ENCODE peak calls at places on chromosomes 2 and 18, in eight cellular contexts. One of them, this sample, is unnamed.

GRCh38 chr18:37778417-37779165 is 213.0 kb upstream of the CELF4 start:
- DNase-seq in amniotic stem cell: no peak
- DNase-seq in kidney tubule cell: peak
- DNase-seq in HT-29: peak
- DNase-seq in GM23248: peak
- DNase-seq in skeletal muscle cell: no peak
- DNase-seq in activated CD4-positive, CD25-positive, alpha-beta regulatory T cell treated with anti-CD3 and anti-CD28 coated beads, Interleukin-2, amount 50 U/mL, for 72 hours: peak
- DNase-seq in effector CD4-positive, alpha-beta T cell: no peak
- DNase-seq in this sample: peak

GRCh38 chr2:210955591-210955990 is 399.2 kb downstream of the CPS1 start:
- DNase-seq in amniotic stem cell: peak
- DNase-seq in skeletal muscle cell: no peak
- DNase-seq in effector CD4-positive, alpha-beta T cell: no peak
- DNase-seq in activated CD4-positive, CD25-positive, alpha-beta regulatory T cell treated with anti-CD3 and anti-CD28 coated beads, Interleukin-2, amount 50 U/mL, for 72 hours: no peak
- DNase-seq in GM23248: peak
- DNase-seq in HT-29: no peak
- DNase-seq in kidney tubule cell: peak
- DNase-seq in this sample: no peak

GRCh38 chr2:146697307-146697706 is 1147.5 kb upstream of the ACVR2A start:
- DNase-seq in effector CD4-positive, alpha-beta T cell: no peak
- DNase-seq in kidney tubule cell: no peak
- DNase-seq in skeletal muscle cell: no peak
- DNase-seq in amniotic stem cell: no peak
- DNase-seq in activated CD4-positive, CD25-positive, alpha-beta regulatory T cell treated with anti-CD3 and anti-CD28 coated beads, Interleukin-2, amount 50 U/mL, for 72 hours: no peak
- DNase-seq in HT-29: no peak
- DNase-seq in GM23248: no peak
- DNase-seq in this sample: no peak

GRCh38 chr2:8528863-8529262 is 153.0 kb upstream of the ID2 start:
- DNase-seq in skeletal muscle cell: no peak
- DNase-seq in amniotic stem cell: no peak
- DNase-seq in activated CD4-positive, CD25-positive, alpha-beta regulatory T cell treated with anti-CD3 and anti-CD28 coated beads, Interleukin-2, amount 50 U/mL, for 72 hours: no peak
- DNase-seq in kidney tubule cell: no peak
- DNase-seq in HT-29: no peak
- DNase-seq in effector CD4-positive, alpha-beta T cell: no peak
- DNase-seq in GM23248: no peak
- DNase-seq in this sample: no peak

GRCh38 chr2:134581877-134582546 is 136.8 kb downstream of the TMEM163 start:
- DNase-seq in skeletal muscle cell: no peak
- DNase-seq in activated CD4-positive, CD25-positive, alpha-beta regulatory T cell treated with anti-CD3 and anti-CD28 coated beads, Interleukin-2, amount 50 U/mL, for 72 hours: no peak
- DNase-seq in GM23248: no peak
- DNase-seq in kidney tubule cell: peak
- DNase-seq in amniotic stem cell: no peak
- DNase-seq in effector CD4-positive, alpha-beta T cell: no peak
- DNase-seq in HT-29: no peak
- DNase-seq in this sample: no peak

GRCh38 chr18:12048827-12049175 is 44.8 kb upstream of the ANKRD62 start:
- DNase-seq in HT-29: no peak
- DNase-seq in GM23248: peak
- DNase-seq in skeletal muscle cell: no peak
- DNase-seq in amniotic stem cell: no peak
- DNase-seq in kidney tubule cell: peak
- DNase-seq in activated CD4-positive, CD25-positive, alpha-beta regulatory T cell treated with anti-CD3 and anti-CD28 coated beads, Interleukin-2, amount 50 U/mL, for 72 hours: no peak
- DNase-seq in effector CD4-positive, alpha-beta T cell: no peak
- DNase-seq in this sample: no peak

GRCh38 chr2:72103161-72103560 is 44.5 kb downstream of the CYP26B1 start:
- DNase-seq in activated CD4-positive, CD25-positive, alpha-beta regulatory T cell treated with anti-CD3 and anti-CD28 coated beads, Interleukin-2, amount 50 U/mL, for 72 hours: no peak
- DNase-seq in kidney tubule cell: no peak
- DNase-seq in GM23248: no peak
- DNase-seq in HT-29: no peak
- DNase-seq in effector CD4-positive, alpha-beta T cell: no peak
- DNase-seq in amniotic stem cell: no peak
- DNase-seq in skeletal muscle cell: no peak
- DNase-seq in this sample: no peak

GRCh38 chr2:158191569-158191968 is 89.9 kb downstream of the UPP2 start:
- DNase-seq in activated CD4-positive, CD25-positive, alpha-beta regulatory T cell treated with anti-CD3 and anti-CD28 coated beads, Interleukin-2, amount 50 U/mL, for 72 hours: no peak
- DNase-seq in kidney tubule cell: peak
- DNase-seq in HT-29: no peak
- DNase-seq in skeletal muscle cell: no peak
- DNase-seq in amniotic stem cell: no peak
- DNase-seq in GM23248: no peak
- DNase-seq in effector CD4-positive, alpha-beta T cell: no peak
- DNase-seq in this sample: no peak

GRCh38 chr2:44836174-44836573 is 105.3 kb upstream of the SIX3 start:
- DNase-seq in GM23248: no peak
- DNase-seq in activated CD4-positive, CD25-positive, alpha-beta regulatory T cell treated with anti-CD3 and anti-CD28 coated beads, Interleukin-2, amount 50 U/mL, for 72 hours: no peak
- DNase-seq in kidney tubule cell: peak
- DNase-seq in effector CD4-positive, alpha-beta T cell: no peak
- DNase-seq in skeletal muscle cell: no peak
- DNase-seq in HT-29: no peak
- DNase-seq in amniotic stem cell: no peak
- DNase-seq in this sample: no peak

GRCh38 chr2:121613774-121614173 is 35.5 kb downstream of the CLASP1 start:
- DNase-seq in HT-29: no peak
- DNase-seq in kidney tubule cell: peak
- DNase-seq in GM23248: no peak
- DNase-seq in amniotic stem cell: no peak
- DNase-seq in skeletal muscle cell: no peak
- DNase-seq in activated CD4-positive, CD25-positive, alpha-beta regulatory T cell treated with anti-CD3 and anti-CD28 coated beads, Interleukin-2, amount 50 U/mL, for 72 hours: no peak
- DNase-seq in effector CD4-positive, alpha-beta T cell: no peak
- DNase-seq in this sample: no peak

GRCh38 chr18:48238636-48239035 is 170.5 kb downstream of the ZBTB7C start:
- DNase-seq in skeletal muscle cell: no peak
- DNase-seq in activated CD4-positive, CD25-positive, alpha-beta regulatory T cell treated with anti-CD3 and anti-CD28 coated beads, Interleukin-2, amount 50 U/mL, for 72 hours: no peak
- DNase-seq in GM23248: no peak
- DNase-seq in HT-29: peak
- DNase-seq in kidney tubule cell: no peak
- DNase-seq in amniotic stem cell: no peak
- DNase-seq in effector CD4-positive, alpha-beta T cell: no peak
- DNase-seq in this sample: no peak

GRCh38 chr2:155404433-155405002 is 706.0 kb downstream of the KCNJ3 start:
- DNase-seq in activated CD4-positive, CD25-positive, alpha-beta regulatory T cell treated with anti-CD3 and anti-CD28 coated beads, Interleukin-2, amount 50 U/mL, for 72 hours: no peak
- DNase-seq in amniotic stem cell: no peak
- DNase-seq in HT-29: no peak
- DNase-seq in skeletal muscle cell: no peak
- DNase-seq in kidney tubule cell: no peak
- DNase-seq in GM23248: no peak
- DNase-seq in effector CD4-positive, alpha-beta T cell: no peak
- DNase-seq in this sample: no peak

GRCh38 chr2:84338069-84338468 is 121.0 kb downstream of the SUCLG1 start:
- DNase-seq in effector CD4-positive, alpha-beta T cell: no peak
- DNase-seq in kidney tubule cell: no peak
- DNase-seq in GM23248: peak
- DNase-seq in skeletal muscle cell: no peak
- DNase-seq in HT-29: no peak
- DNase-seq in amniotic stem cell: no peak
- DNase-seq in activated CD4-positive, CD25-positive, alpha-beta regulatory T cell treated with anti-CD3 and anti-CD28 coated beads, Interleukin-2, amount 50 U/mL, for 72 hours: no peak
- DNase-seq in this sample: no peak

GRCh38 chr2:23954325-23955014 is 14.2 kb downstream of the UBXN2A start:
- DNase-seq in GM23248: peak
- DNase-seq in amniotic stem cell: no peak
- DNase-seq in activated CD4-positive, CD25-positive, alpha-beta regulatory T cell treated with anti-CD3 and anti-CD28 coated beads, Interleukin-2, amount 50 U/mL, for 72 hours: no peak
- DNase-seq in HT-29: no peak
- DNase-seq in kidney tubule cell: no peak
- DNase-seq in effector CD4-positive, alpha-beta T cell: no peak
- DNase-seq in skeletal muscle cell: no peak
- DNase-seq in this sample: no peak

GRCh38 chr2:37344453-37345361 is at the start of gene QPCT:
- DNase-seq in activated CD4-positive, CD25-positive, alpha-beta regulatory T cell treated with anti-CD3 and anti-CD28 coated beads, Interleukin-2, amount 50 U/mL, for 72 hours: peak
- DNase-seq in kidney tubule cell: peak
- DNase-seq in amniotic stem cell: no peak
- DNase-seq in skeletal muscle cell: no peak
- DNase-seq in effector CD4-positive, alpha-beta T cell: peak
- DNase-seq in GM23248: peak
- DNase-seq in HT-29: peak
- DNase-seq in this sample: peak

GRCh38 chr2:132477962-132478361 is 61.4 kb downstream of the GPR39 start:
- DNase-seq in effector CD4-positive, alpha-beta T cell: no peak
- DNase-seq in skeletal muscle cell: peak
- DNase-seq in GM23248: peak
- DNase-seq in amniotic stem cell: no peak
- DNase-seq in kidney tubule cell: no peak
- DNase-seq in activated CD4-positive, CD25-positive, alpha-beta regulatory T cell treated with anti-CD3 and anti-CD28 coated beads, Interleukin-2, amount 50 U/mL, for 72 hours: no peak
- DNase-seq in HT-29: no peak
- DNase-seq in this sample: no peak

GRCh38 chr18:63590368-63590767 is 3.2 kb downstream of the SERPINB13 start:
- DNase-seq in effector CD4-positive, alpha-beta T cell: no peak
- DNase-seq in GM23248: peak
- DNase-seq in skeletal muscle cell: peak
- DNase-seq in HT-29: no peak
- DNase-seq in activated CD4-positive, CD25-positive, alpha-beta regulatory T cell treated with anti-CD3 and anti-CD28 coated beads, Interleukin-2, amount 50 U/mL, for 72 hours: no peak
- DNase-seq in amniotic stem cell: no peak
- DNase-seq in kidney tubule cell: peak
- DNase-seq in this sample: no peak

GRCh38 chr2:134228493-134228903 is 25.4 kb upstream of the MGAT5 start:
- DNase-seq in kidney tubule cell: peak
- DNase-seq in HT-29: peak
- DNase-seq in GM23248: no peak
- DNase-seq in activated CD4-positive, CD25-positive, alpha-beta regulatory T cell treated with anti-CD3 and anti-CD28 coated beads, Interleukin-2, amount 50 U/mL, for 72 hours: no peak
- DNase-seq in effector CD4-positive, alpha-beta T cell: no peak
- DNase-seq in skeletal muscle cell: no peak
- DNase-seq in amniotic stem cell: no peak
- DNase-seq in this sample: no peak

GRCh38 chr2:42847596-42848151 is 55.3 kb upstream of the HAAO start:
- DNase-seq in skeletal muscle cell: no peak
- DNase-seq in amniotic stem cell: no peak
- DNase-seq in kidney tubule cell: no peak
- DNase-seq in effector CD4-positive, alpha-beta T cell: no peak
- DNase-seq in HT-29: no peak
- DNase-seq in GM23248: no peak
- DNase-seq in activated CD4-positive, CD25-positive, alpha-beta regulatory T cell treated with anti-CD3 and anti-CD28 coated beads, Interleukin-2, amount 50 U/mL, for 72 hours: no peak
- DNase-seq in this sample: no peak

GRCh38 chr18:40485318-40485717 is 1469.7 kb upstream of the PIK3C3 start:
- DNase-seq in kidney tubule cell: peak
- DNase-seq in HT-29: no peak
- DNase-seq in activated CD4-positive, CD25-positive, alpha-beta regulatory T cell treated with anti-CD3 and anti-CD28 coated beads, Interleukin-2, amount 50 U/mL, for 72 hours: no peak
- DNase-seq in amniotic stem cell: peak
- DNase-seq in skeletal muscle cell: peak
- DNase-seq in effector CD4-positive, alpha-beta T cell: no peak
- DNase-seq in GM23248: peak
- DNase-seq in this sample: no peak

GRCh38 chr18:61833387-61833786 is 59.4 kb downstream of the RNF152 start:
- DNase-seq in kidney tubule cell: no peak
- DNase-seq in effector CD4-positive, alpha-beta T cell: no peak
- DNase-seq in activated CD4-positive, CD25-positive, alpha-beta regulatory T cell treated with anti-CD3 and anti-CD28 coated beads, Interleukin-2, amount 50 U/mL, for 72 hours: no peak
- DNase-seq in skeletal muscle cell: no peak
- DNase-seq in amniotic stem cell: no peak
- DNase-seq in HT-29: no peak
- DNase-seq in GM23248: no peak
- DNase-seq in this sample: no peak

GRCh38 chr2:74991977-74992376 is 33.5 kb downstream of the POLE4 start:
- DNase-seq in amniotic stem cell: no peak
- DNase-seq in effector CD4-positive, alpha-beta T cell: no peak
- DNase-seq in kidney tubule cell: peak
- DNase-seq in activated CD4-positive, CD25-positive, alpha-beta regulatory T cell treated with anti-CD3 and anti-CD28 coated beads, Interleukin-2, amount 50 U/mL, for 72 hours: no peak
- DNase-seq in HT-29: no peak
- DNase-seq in GM23248: peak
- DNase-seq in skeletal muscle cell: peak
- DNase-seq in this sample: no peak

GRCh38 chr2:101516833-101517690 is 42.1 kb upstream of the RFX8 start:
- DNase-seq in kidney tubule cell: peak
- DNase-seq in skeletal muscle cell: peak
- DNase-seq in amniotic stem cell: peak
- DNase-seq in HT-29: peak
- DNase-seq in GM23248: peak
- DNase-seq in effector CD4-positive, alpha-beta T cell: no peak
- DNase-seq in activated CD4-positive, CD25-positive, alpha-beta regulatory T cell treated with anti-CD3 and anti-CD28 coated beads, Interleukin-2, amount 50 U/mL, for 72 hours: no peak
- DNase-seq in this sample: peak

GRCh38 chr2:110095994-110096633 is 19.5 kb downstream of the MALL start:
- DNase-seq in HT-29: no peak
- DNase-seq in effector CD4-positive, alpha-beta T cell: no peak
- DNase-seq in skeletal muscle cell: no peak
- DNase-seq in amniotic stem cell: no peak
- DNase-seq in activated CD4-positive, CD25-positive, alpha-beta regulatory T cell treated with anti-CD3 and anti-CD28 coated beads, Interleukin-2, amount 50 U/mL, for 72 hours: no peak
- DNase-seq in kidney tubule cell: no peak
- DNase-seq in GM23248: no peak
- DNase-seq in this sample: no peak

GRCh38 chr2:188297983-188298382 is 6.3 kb downstream of the GULP1 start:
- DNase-seq in effector CD4-positive, alpha-beta T cell: no peak
- DNase-seq in amniotic stem cell: no peak
- DNase-seq in kidney tubule cell: no peak
- DNase-seq in activated CD4-positive, CD25-positive, alpha-beta regulatory T cell treated with anti-CD3 and anti-CD28 coated beads, Interleukin-2, amount 50 U/mL, for 72 hours: no peak
- DNase-seq in skeletal muscle cell: no peak
- DNase-seq in GM23248: no peak
- DNase-seq in HT-29: no peak
- DNase-seq in this sample: no peak

GRCh38 chr2:145161656-145162055 is 641.7 kb upstream of the ZEB2 start:
- DNase-seq in skeletal muscle cell: no peak
- DNase-seq in GM23248: no peak
- DNase-seq in HT-29: no peak
- DNase-seq in activated CD4-positive, CD25-positive, alpha-beta regulatory T cell treated with anti-CD3 and anti-CD28 coated beads, Interleukin-2, amount 50 U/mL, for 72 hours: no peak
- DNase-seq in effector CD4-positive, alpha-beta T cell: no peak
- DNase-seq in kidney tubule cell: no peak
- DNase-seq in amniotic stem cell: no peak
- DNase-seq in this sample: no peak

GRCh38 chr2:53445376-53446072 is 322.1 kb upstream of the CHAC2 start:
- DNase-seq in GM23248: peak
- DNase-seq in HT-29: no peak
- DNase-seq in amniotic stem cell: peak
- DNase-seq in skeletal muscle cell: no peak
- DNase-seq in kidney tubule cell: peak
- DNase-seq in effector CD4-positive, alpha-beta T cell: no peak
- DNase-seq in activated CD4-positive, CD25-positive, alpha-beta regulatory T cell treated with anti-CD3 and anti-CD28 coated beads, Interleukin-2, amount 50 U/mL, for 72 hours: no peak
- DNase-seq in this sample: no peak

GRCh38 chr2:141329949-141330348 is 800.9 kb downstream of the LRP1B start:
- DNase-seq in amniotic stem cell: no peak
- DNase-seq in GM23248: peak
- DNase-seq in kidney tubule cell: no peak
- DNase-seq in skeletal muscle cell: peak
- DNase-seq in effector CD4-positive, alpha-beta T cell: no peak
- DNase-seq in HT-29: no peak
- DNase-seq in activated CD4-positive, CD25-positive, alpha-beta regulatory T cell treated with anti-CD3 and anti-CD28 coated beads, Interleukin-2, amount 50 U/mL, for 72 hours: no peak
- DNase-seq in this sample: no peak

GRCh38 chr2:54475285-54475684 is 19.2 kb downstream of the SPTBN1 start:
- DNase-seq in kidney tubule cell: no peak
- DNase-seq in HT-29: no peak
- DNase-seq in amniotic stem cell: no peak
- DNase-seq in skeletal muscle cell: no peak
- DNase-seq in activated CD4-positive, CD25-positive, alpha-beta regulatory T cell treated with anti-CD3 and anti-CD28 coated beads, Interleukin-2, amount 50 U/mL, for 72 hours: no peak
- DNase-seq in GM23248: no peak
- DNase-seq in effector CD4-positive, alpha-beta T cell: no peak
- DNase-seq in this sample: no peak

GRCh38 chr2:180012523-180012922 is 5.4 kb upstream of the CWC22 start:
- DNase-seq in skeletal muscle cell: peak
- DNase-seq in HT-29: no peak
- DNase-seq in activated CD4-positive, CD25-positive, alpha-beta regulatory T cell treated with anti-CD3 and anti-CD28 coated beads, Interleukin-2, amount 50 U/mL, for 72 hours: no peak
- DNase-seq in effector CD4-positive, alpha-beta T cell: no peak
- DNase-seq in GM23248: peak
- DNase-seq in kidney tubule cell: peak
- DNase-seq in amniotic stem cell: no peak
- DNase-seq in this sample: no peak

GRCh38 chr2:6080837-6081541 is 388.8 kb downstream of the SOX11 start:
- DNase-seq in activated CD4-positive, CD25-positive, alpha-beta regulatory T cell treated with anti-CD3 and anti-CD28 coated beads, Interleukin-2, amount 50 U/mL, for 72 hours: no peak
- DNase-seq in GM23248: no peak
- DNase-seq in effector CD4-positive, alpha-beta T cell: no peak
- DNase-seq in skeletal muscle cell: no peak
- DNase-seq in HT-29: no peak
- DNase-seq in amniotic stem cell: no peak
- DNase-seq in kidney tubule cell: no peak
- DNase-seq in this sample: no peak

GRCh38 chr18:21693322-21693721 is 11.3 kb downstream of the ABHD3 start:
- DNase-seq in amniotic stem cell: no peak
- DNase-seq in activated CD4-positive, CD25-positive, alpha-beta regulatory T cell treated with anti-CD3 and anti-CD28 coated beads, Interleukin-2, amount 50 U/mL, for 72 hours: no peak
- DNase-seq in skeletal muscle cell: no peak
- DNase-seq in GM23248: no peak
- DNase-seq in HT-29: no peak
- DNase-seq in kidney tubule cell: no peak
- DNase-seq in effector CD4-positive, alpha-beta T cell: no peak
- DNase-seq in this sample: no peak

GRCh38 chr2:136247204-136247990 is 129.4 kb upstream of the CXCR4 start:
- DNase-seq in activated CD4-positive, CD25-positive, alpha-beta regulatory T cell treated with anti-CD3 and anti-CD28 coated beads, Interleukin-2, amount 50 U/mL, for 72 hours: no peak
- DNase-seq in skeletal muscle cell: no peak
- DNase-seq in kidney tubule cell: peak
- DNase-seq in amniotic stem cell: no peak
- DNase-seq in effector CD4-positive, alpha-beta T cell: no peak
- DNase-seq in GM23248: peak
- DNase-seq in HT-29: no peak
- DNase-seq in this sample: no peak

GRCh38 chr2:183532514-183532913 is 408.3 kb downstream of the NUP35 start:
- DNase-seq in activated CD4-positive, CD25-positive, alpha-beta regulatory T cell treated with anti-CD3 and anti-CD28 coated beads, Interleukin-2, amount 50 U/mL, for 72 hours: no peak
- DNase-seq in GM23248: no peak
- DNase-seq in HT-29: peak
- DNase-seq in kidney tubule cell: peak
- DNase-seq in amniotic stem cell: no peak
- DNase-seq in skeletal muscle cell: no peak
- DNase-seq in effector CD4-positive, alpha-beta T cell: no peak
- DNase-seq in this sample: no peak